ENCODE peak calls at places on chromosome 3, in four cellular contexts. T is H9, R is mesendoderm, A is H1. M is an unnamed sample.

GRCh38 chr3:186825294-186825821 is 17.2 kb upstream of the ADIPOQ start:
- DNase-seq in T (peak), R (peak), A (peak), M (peak)

GRCh38 chr3:71652786-71653419 is 69.4 kb upstream of the FOXP1 start:
- DNase-seq in T (no peak), R (peak), A (no peak), M (peak)

GRCh38 chr3:48629894-48630293 is 5.4 kb downstream of the SLC26A6 start:
- DNase-seq in T (no peak), R (no peak), A (no peak), M (no peak)

GRCh38 chr3:132417695-132418520 is 606 bp downstream of the DNAJC13 start:
- DNase-seq in T (peak), R (peak), A (no peak), M (peak)

GRCh38 chr3:157226173-157226847 is 66.4 kb upstream of the CCNL1 start:
- DNase-seq in T (no peak), R (no peak), A (no peak), M (peak)

GRCh38 chr3:183061431-183062172 is 37.7 kb downstream of the MCCC1 start:
- DNase-seq in T (no peak), R (no peak), A (no peak), M (peak)

GRCh38 chr3:167835359-167835758 is 99.8 kb downstream of the SERPINI1 start:
- DNase-seq in T (no peak), R (no peak), A (no peak), M (no peak)

GRCh38 chr3:131485116-131485515 is 17.7 kb downstream of the MRPL3 start:
- DNase-seq in T (no peak), R (no peak), A (no peak), M (no peak)

DNA sequence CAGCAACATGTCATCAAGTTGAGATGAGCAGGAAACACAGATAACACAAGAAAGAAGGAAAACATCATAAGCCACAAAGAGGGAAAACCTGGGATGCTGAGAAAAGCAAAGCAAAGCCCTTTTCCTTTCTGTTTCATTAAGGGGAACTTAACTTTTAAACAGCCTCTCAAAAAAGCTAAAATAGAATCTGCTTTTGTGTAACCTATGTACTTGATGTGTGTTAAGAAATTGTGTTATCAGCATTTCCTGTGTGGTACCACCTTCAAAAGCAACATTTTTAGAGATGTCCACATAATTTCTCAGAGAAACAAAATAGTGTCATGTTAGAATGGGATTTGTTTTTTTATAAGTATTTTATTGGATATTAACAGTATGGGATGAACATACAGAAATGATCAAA is 206.2 kb downstream of the IL20RB start:
- DNase-seq in T (no peak), R (no peak), A (no peak), M (no peak)
- H4K5ac ChIP-seq in T (no peak), R (no peak), A (no peak), M (no peak)

GRCh38 chr3:44965165-44965564 is 10.8 kb downstream of the ZDHHC3 start:
- DNase-seq in T (no peak), R (no peak), A (no peak), M (no peak)
- H3K56ac ChIP-seq in T (no peak), R (no peak), A (no peak), M (no peak)

GRCh38 chr3:77529522-77529921 is 489.6 kb downstream of the ROBO2 start:
- DNase-seq in T (no peak), R (no peak), A (no peak), M (no peak)
- H4K5ac ChIP-seq in T (no peak), R (no peak), A (no peak), M (no peak)

DNA sequence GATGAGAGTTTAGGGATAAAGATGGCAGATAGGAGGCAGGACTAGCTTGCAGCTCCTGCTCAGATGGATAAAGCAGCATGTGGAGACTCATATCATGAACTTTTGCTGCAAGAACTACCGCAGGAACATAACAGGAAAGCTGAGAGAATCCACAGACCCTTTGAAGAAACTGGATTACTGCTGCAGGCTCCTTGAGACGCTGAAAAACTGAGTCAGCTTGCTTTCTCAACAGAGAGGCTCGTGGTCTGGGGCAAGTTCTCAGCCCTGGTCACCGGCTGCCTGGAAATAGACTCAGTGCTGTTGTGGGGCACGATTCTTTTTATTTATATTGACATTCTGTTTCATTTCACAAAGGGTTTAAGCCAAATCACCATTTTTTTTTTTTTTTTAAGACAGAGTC is 28.8 kb upstream of the TRIM59 start:
- DNase-seq in T (no peak), R (no peak), A (no peak), M (peak)
- H3K56ac ChIP-seq in T (no peak), R (no peak), A (no peak), M (no peak)